ENCODE peak calls at places on chromosome 2, in seven cellular contexts. L, W, P, V, S, O and K are unnamed samples.

GRCh38 chr2:64626146-64626809 is 27.4 kb downstream of the SERTAD2 start:
- DNase-seq in L (no peak), W (no peak), P (no peak), V (no peak), S (no peak), O (no peak), K (peak; percentile 19)

GRCh38 chr2:31387850-31388249 is 26.7 kb downstream of the XDH start:
- DNase-seq in L (no peak), W (no peak), P (no peak), V (no peak), S (no peak), O (no peak), K (peak; percentile 45)

GRCh38 chr2:64482765-64483504 is 29.0 kb downstream of the LGALSL start:
- DNase-seq in L (no peak), W (no peak), P (peak; percentile 4), V (no peak), S (peak; percentile 23), O (no peak), K (no peak)

GRCh38 chr2:43484323-43484930 is 111.4 kb downstream of the THADA start:
- DNase-seq in L (peak; percentile 74), W (no peak), P (peak; percentile 87), V (peak; percentile 69), S (no peak), O (no peak), K (no peak)

GRCh38 chr2:62137431-62137830 is 58.5 kb upstream of the B3GNT2 start:
- DNase-seq in L (no peak), W (no peak), P (no peak), V (no peak), S (no peak), O (no peak), K (no peak)

GRCh38 chr2:131154071-131154531 is 49.0 kb downstream of the PLEKHB2 start:
- DNase-seq in L (peak; percentile 33), W (peak; percentile 52), P (peak; percentile 52), V (peak; percentile 77), S (peak; percentile 93), O (peak; percentile 80), K (no peak)

GRCh38 chr2:49812730-49813129 is 658.4 kb upstream of the FSHR start:
- DNase-seq in L (no peak), W (no peak), P (no peak), V (no peak), S (no peak), O (no peak), K (no peak)

GRCh38 chr2:98016908-98017700 is 21.4 kb upstream of the TMEM131 start:
- DNase-seq in L (no peak), W (no peak), P (no peak), V (no peak), S (no peak), O (no peak), K (no peak)

GRCh38 chr2:85396531-85397470 is 13.4 kb downstream of the CAPG start:
- DNase-seq in L (no peak), W (no peak), P (no peak), V (no peak), S (no peak), O (no peak), K (peak; percentile 64)

GRCh38 chr2:218295029-218295428 is 2.7 kb upstream of the TMBIM1 start:
- DNase-seq in L (no peak), W (no peak), P (no peak), V (peak; percentile 48), S (no peak), O (no peak), K (no peak)

GRCh38 chr2:163610817-163611556 is 124.8 kb downstream of the FIGN start:
- DNase-seq in L (peak; percentile 70), W (no peak), P (no peak), V (no peak), S (no peak), O (no peak), K (no peak)

GRCh38 chr2:27016801-27017325 is 15.9 kb upstream of the TMEM214 start:
- DNase-seq in L (peak; percentile 50), W (peak; percentile 8), P (peak; percentile 74), V (peak; percentile 47), S (peak; percentile 54), O (peak; percentile 51), K (no peak)

GRCh38 chr2:62991605-62992004 is 59.0 kb upstream of the OTX1 start:
- DNase-seq in L (no peak), W (no peak), P (no peak), V (no peak), S (no peak), O (no peak), K (no peak)

GRCh38 chr2:15557947-15558346 is 3.2 kb downstream of the NBAS start:
- DNase-seq in L (no peak), W (no peak), P (no peak), V (no peak), S (no peak), O (no peak), K (no peak)

GRCh38 chr2:236661064-236661761 is 91.6 kb downstream of the ACKR3 start:
- DNase-seq in L (no peak), W (no peak), P (peak; percentile 83), V (no peak), S (no peak), O (no peak), K (peak; percentile 73)